ENCODE peak calls at places on chromosomes 1 and 21, in nine cellular contexts. S is iPS DF 6.9, I is neuronal stem cell, U is foreskin keratinocyte, K is breast epithelium, X is GM23338, Z is body of pancreas, P is Peyer's patch, B is suprapubic skin. Q is an unnamed sample.
A peak's percentile ranks its signal among the peaks of the same experiment; 100 is the strongest.

GRCh38 chr1:53511323-53511932 is 52.2 kb downstream of the DMRTB1 start:
- DNase-seq in B (no peak), K (no peak), S (no peak), I (no peak), Z (no peak), X (no peak), U (no peak), P (no peak), Q (no peak)

GRCh38 chr1:1300352-1300739 is 7.4 kb downstream of the ACAP3 start:
- DNase-seq in K (no peak), S (no peak), I (no peak), U (no peak), P (no peak), Z (no peak), X (no peak), B (no peak), Q (no peak)

GRCh38 chr1:31416101-31416736 is 3.2 kb downstream of the SERINC2 start:
- DNase-seq in I (no peak), B (no peak), S (no peak), P (no peak), X (peak; percentile 45), Z (peak; percentile 61), K (peak; percentile 83), U (peak; percentile 86), Q (no peak)

GRCh38 chr1:85201340-85202091 is 700 bp upstream of the SYDE2 start:
- DNase-seq in U (peak; percentile 54), Z (peak; percentile 77), I (peak; percentile 86), P (peak; percentile 83), S (peak; percentile 35), B (peak; percentile 87), K (peak; percentile 62), X (peak; percentile 91), Q (no peak)

GRCh38 chr1:45629035-45629434 is 5.2 kb upstream of the CCDC17 start:
- DNase-seq in P (no peak), X (no peak), K (no peak), I (no peak), S (no peak), U (no peak), B (no peak), Z (no peak), Q (no peak)

GRCh38 chr1:210586785-210587184 is 258.1 kb downstream of the HHAT start:
- DNase-seq in Z (no peak), X (no peak), B (no peak), P (no peak), K (no peak), U (no peak), S (no peak), I (no peak), Q (no peak)

GRCh38 chr1:58739851-58740466 is 40.1 kb upstream of the MYSM1 start:
- DNase-seq in Z (peak; percentile 44), S (peak; percentile 18), B (no peak), K (no peak), X (peak; percentile 91), I (peak; percentile 52), P (no peak), U (no peak), Q (no peak)

GRCh38 chr1:114819869-114820268 is 34.8 kb upstream of the SYCP1 start:
- DNase-seq in X (no peak), K (no peak), P (no peak), U (no peak), S (no peak), I (no peak), Z (no peak), B (no peak), Q (no peak)

GRCh38 chr1:44609412-44609767 is 64.9 kb downstream of the TMEM53 start:
- DNase-seq in I (peak; percentile 62), P (peak; percentile 68), S (no peak), X (peak; percentile 91), K (no peak), U (no peak), Z (peak; percentile 47), B (no peak), Q (no peak)

GRCh38 chr1:162772571-162773154 is 17.8 kb upstream of the HSD17B7 start:
- DNase-seq in P (no peak), B (no peak), U (no peak), Z (no peak), I (no peak), X (no peak), K (no peak), S (no peak), Q (no peak)

GRCh38 chr1:165894591-165894990 is 67.2 kb downstream of the UCK2 start:
- DNase-seq in P (no peak), X (no peak), Z (no peak), S (no peak), I (no peak), K (no peak), B (no peak), U (no peak), Q (no peak)

GRCh38 chr1:165897326-165898303 is 70.2 kb downstream of the UCK2 start:
- DNase-seq in I (no peak), X (no peak), K (no peak), B (no peak), Z (no peak), U (no peak), S (no peak), P (no peak), Q (no peak)

GRCh38 chr1:165898837-165899236 is 71.4 kb downstream of the UCK2 start:
- DNase-seq in X (no peak), P (no peak), K (peak; percentile 63), I (no peak), S (no peak), U (peak; percentile 98), Z (no peak), B (no peak), Q (peak; percentile 77)

GRCh38 chr1:165895451-165895871 is 68.0 kb downstream of the UCK2 start:
- DNase-seq in Z (no peak), X (no peak), S (no peak), I (no peak), B (no peak), U (no peak), K (no peak), P (no peak), Q (no peak)

DNA sequence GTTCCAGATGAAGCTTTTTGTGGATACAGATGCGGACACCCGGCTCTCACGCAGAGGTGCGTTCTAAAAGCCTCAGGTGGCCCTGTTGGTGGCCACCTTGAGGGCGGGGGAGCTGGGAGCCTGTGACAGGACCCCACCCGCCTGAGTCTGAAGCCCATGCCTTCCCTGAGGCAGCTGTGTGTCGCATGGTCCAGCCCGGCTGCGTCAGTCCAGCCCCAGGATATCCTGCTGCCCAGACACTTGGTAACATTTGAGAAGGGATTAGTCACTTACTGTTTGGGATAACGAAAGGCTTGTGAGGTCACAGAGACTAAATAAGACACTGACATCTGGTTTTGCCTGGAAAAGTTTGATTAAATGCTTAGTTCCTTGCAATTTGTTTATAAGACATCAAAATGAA is 68.9 kb downstream of the UCK2 start:
- DNase-seq in X (no peak), U (peak; percentile 70), P (no peak), I (no peak), B (no peak), K (no peak), Z (no peak), S (no peak), Q (no peak)
- H3K27ac ChIP-seq in X (peak overlapping the region; percentile 45), U (peak overlapping the region; percentile 43), P (no peak overlapping the region), I (no peak overlapping the region), B (peak overlapping the region; percentile 82), K (peak overlapping the region; percentile 86), Z (no peak overlapping the region), S (no peak overlapping the region), Q (peak overlapping the region; percentile 93)

GRCh38 chr1:16981269-16981849 is 939 bp upstream of the MFAP2 start:
- DNase-seq in I (no peak), K (no peak), P (no peak), Z (no peak), B (no peak), X (no peak), U (peak; percentile 93), S (no peak), Q (peak; percentile 69)
- H3K27ac ChIP-seq in I (no peak overlapping the region), K (peak overlapping the region; percentile 12), P (no peak overlapping the region), Z (no peak overlapping the region), B (no peak overlapping the region), X (no peak overlapping the region), U (peak overlapping the region; percentile 79), S (no peak overlapping the region), Q (peak overlapping the region; percentile 98)

GRCh38 chr21:39346671-39347327 is 2.1 kb downstream of the HMGN1 start:
- DNase-seq in K (no peak), P (no peak), X (no peak), U (no peak), B (no peak), S (no peak), Z (no peak), I (no peak), Q (no peak)

GRCh38 chr21:39347537-39347936 is 1.4 kb downstream of the HMGN1 start:
- DNase-seq in X (no peak), I (no peak), S (no peak), U (no peak), K (no peak), Z (no peak), P (no peak), B (no peak), Q (no peak)

GRCh38 chr21:39345440-39345839 is 3.4 kb downstream of the HMGN1 start:
- DNase-seq in S (no peak), U (no peak), K (no peak), X (no peak), P (no peak), B (no peak), Z (no peak), I (no peak), Q (no peak)

GRCh38 chr21:39348040-39348354 is 891 bp downstream of the HMGN1 start:
- DNase-seq in P (no peak), X (no peak), K (no peak), I (no peak), S (no peak), B (no peak), Z (no peak), U (no peak), Q (no peak)

DNA sequence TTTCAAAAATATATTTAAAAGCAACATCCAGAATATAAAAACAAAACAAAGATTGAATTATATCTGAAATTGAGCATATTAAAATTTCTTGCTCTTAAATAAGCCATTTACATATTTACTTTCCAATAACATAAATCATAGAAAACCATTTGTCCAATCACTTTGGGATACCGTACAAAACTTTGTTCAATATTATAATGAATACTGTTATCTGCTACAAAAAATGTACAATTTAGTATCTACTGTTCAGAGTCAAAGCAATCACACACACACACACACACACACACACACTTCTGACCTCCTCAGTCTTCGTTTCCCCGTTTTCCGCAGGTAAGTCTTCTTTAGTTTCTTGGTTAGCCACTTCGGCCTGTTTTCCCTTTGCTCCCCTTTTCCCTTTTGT is 4.0 kb downstream of the HMGN1 start:
- DNase-seq in B (no peak), K (no peak), U (no peak), P (no peak), I (no peak), X (no peak), Z (no peak), S (no peak), Q (no peak)
- H3K27ac ChIP-seq in B (no peak overlapping the region), K (no peak overlapping the region), U (no peak overlapping the region), P (no peak overlapping the region), I (no peak overlapping the region), X (peak overlapping the region; percentile 47), Z (no peak overlapping the region), S (no peak overlapping the region), Q (no peak overlapping the region)

DNA sequence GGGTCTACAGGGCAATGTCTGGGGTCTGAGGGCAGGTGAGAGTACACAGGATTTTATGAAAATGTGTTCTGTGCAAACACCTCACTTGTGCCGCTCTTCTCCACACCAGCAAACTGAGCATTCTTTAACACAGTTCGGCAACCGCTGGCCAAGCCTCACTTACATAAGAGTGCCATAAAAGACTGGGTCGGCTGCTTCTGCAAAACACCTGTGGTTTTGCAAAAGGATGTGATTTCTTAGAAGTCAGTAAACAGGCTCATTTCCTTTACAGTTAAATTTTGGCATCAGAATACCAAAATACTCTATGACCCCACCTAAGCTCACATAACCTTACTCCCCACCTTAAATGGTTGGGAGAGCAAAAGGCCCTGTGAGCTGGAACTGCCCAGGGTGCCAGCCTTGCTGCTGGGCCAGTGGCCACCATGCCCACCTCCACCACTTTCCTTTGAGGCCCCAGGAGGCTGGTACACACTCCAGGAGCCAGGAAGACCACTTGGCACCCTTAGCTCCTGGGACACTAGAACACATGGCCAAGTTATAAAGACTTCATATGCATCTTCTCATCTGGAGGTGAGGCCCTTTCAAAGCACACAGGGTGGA is 22.0 kb downstream of the CAPZB start:
- DNase-seq in Z (no peak), I (no peak), U (no peak), K (peak; percentile 40), X (no peak), P (no peak), S (no peak), B (no peak), Q (no peak)
- H3K27ac ChIP-seq in Z (no peak overlapping the region), I (no peak overlapping the region), U (no peak overlapping the region), K (no peak overlapping the region), X (peak overlapping the region; percentile 78), P (peak overlapping the region; percentile 80), S (no peak overlapping the region), B (peak overlapping the region; percentile 38), Q (no peak overlapping the region)